ENCODE peak calls at places on chromosomes 2 and 18, in five cellular contexts. B is AG08396, C is ureter, Z is T1000, Y is ACHN. S is an unnamed sample.

GRCh38 chr2:23532311-23533013 is 147.5 kb downstream of the KLHL29 start:
- DNase-seq in C (no peak), B (no peak), Y (no peak), Z (no peak), S (no peak)

GRCh38 chr2:102387763-102388546 is 32.4 kb downstream of the IL18R1 start:
- DNase-seq in Y (no peak), C (no peak), Z (no peak), B (no peak), S (no peak)

GRCh38 chr2:240462073-240462703 is 26.7 kb downstream of the GPC1 start:
- DNase-seq in C (peak), Y (no peak), Z (no peak), B (no peak), S (no peak)

GRCh38 chr2:191128172-191128910 is 22.5 kb downstream of the STAT4 start:
- DNase-seq in C (no peak), Z (no peak), B (no peak), Y (no peak), S (no peak)

GRCh38 chr2:29295843-29296242 is 180.6 kb downstream of the CLIP4 start:
- DNase-seq in C (no peak), Y (peak), Z (no peak), B (peak), S (peak)

GRCh38 chr2:72689579-72690170 is 136.2 kb downstream of the EXOC6B start:
- DNase-seq in Y (no peak), B (peak), Z (no peak), C (no peak), S (no peak)

GRCh38 chr18:23158884-23159820 is 23.9 kb downstream of the CABLES1 start:
- DNase-seq in Y (peak), C (no peak), B (no peak), Z (no peak), S (no peak)

GRCh38 chr18:12028674-12029073 is 47.4 kb downstream of the IMPA2 start:
- DNase-seq in B (no peak), C (no peak), Y (no peak), Z (no peak), S (no peak)

GRCh38 chr18:59109375-59109774 is 30.3 kb upstream of the SEC11C start:
- DNase-seq in C (no peak), Y (no peak), B (no peak), Z (no peak), S (no peak)

GRCh38 chr2:100945433-100945740 is 56.7 kb upstream of the RPL31 start:
- DNase-seq in C (no peak), B (no peak), Y (no peak), Z (no peak), S (no peak)

GRCh38 chr2:212912445-212913103 is 238.8 kb downstream of the IKZF2 start:
- DNase-seq in B (peak), Y (no peak), C (no peak), Z (peak), S (no peak)

GRCh38 chr2:43142921-43143438 is 83.4 kb downstream of the ZFP36L2 start:
- DNase-seq in B (no peak), C (no peak), Y (peak), Z (no peak), S (no peak)

GRCh38 chr2:239257511-239257937 is 143.3 kb downstream of the HDAC4 start:
- DNase-seq in B (peak), Y (no peak), C (no peak), Z (peak), S (no peak)

GRCh38 chr18:48641981-48642380 is 103.2 kb downstream of the CTIF start:
- DNase-seq in Z (no peak), Y (no peak), C (no peak), B (no peak), S (no peak)

GRCh38 chr2:62452701-62453449 is 53.1 kb downstream of the TMEM17 start:
- DNase-seq in C (no peak), Z (no peak), Y (no peak), B (no peak), S (no peak)

GRCh38 chr2:44772670-44773378 is 168.7 kb upstream of the SIX3 start:
- DNase-seq in Y (no peak), Z (no peak), C (no peak), B (no peak), S (no peak)

GRCh38 chr2:203713381-203713780 is 6.9 kb downstream of the CD28 start:
- DNase-seq in Y (no peak), B (no peak), C (no peak), Z (no peak), S (no peak)

S was measured in amniotic stem cell.